ENCODE peak calls at places on chromosomes 6 and 20, in seven cellular contexts. L, Z, A, F, I, U and S are unnamed samples.

GRCh38 chr6:14959324-14959885 is 286.5 kb upstream of the JARID2 start:
- DNase-seq in Z (no peak), I (no peak), F (no peak), U (no peak), A (no peak), L (no peak), S (no peak)

GRCh38 chr6:131519670-131520436 is 53.2 kb upstream of the ARG1 start:
- DNase-seq in F (peak; percentile 38), U (peak; percentile 62), A (peak; percentile 28), Z (peak; percentile 59), I (no peak), L (peak; percentile 54), S (peak; percentile 69)

GRCh38 chr20:17630806-17631195 is 51.2 kb downstream of the RRBP1 start:
- DNase-seq in A (no peak), F (no peak), I (no peak), Z (no peak), U (no peak), L (no peak), S (no peak)

GRCh38 chr20:11686195-11686594 is 231.5 kb upstream of the BTBD3 start:
- DNase-seq in Z (no peak), A (no peak), I (no peak), U (no peak), F (no peak), L (no peak), S (no peak)

GRCh38 chr20:49552007-49552406 is 15.9 kb downstream of the PTGIS start:
- DNase-seq in Z (no peak), U (no peak), A (no peak), I (no peak), F (no peak), L (no peak), S (no peak)

GRCh38 chr6:152368761-152369624 is 268.2 kb downstream of the SYNE1 start:
- DNase-seq in Z (no peak), I (peak; percentile 65), U (peak; percentile 37), L (no peak), A (no peak), F (no peak), S (no peak)

GRCh38 chr20:16393836-16394235 is 179.4 kb downstream of the KIF16B start:
- DNase-seq in I (no peak), U (no peak), A (no peak), L (no peak), Z (no peak), F (no peak), S (no peak)

GRCh38 chr6:116714296-116714695 is 33.3 kb downstream of the KPNA5 start:
- DNase-seq in L (no peak), I (no peak), U (no peak), F (no peak), Z (no peak), A (no peak), S (no peak)

GRCh38 chr6:105692630-105693212 is 289.8 kb upstream of the PREP start:
- DNase-seq in U (no peak), I (no peak), Z (no peak), A (no peak), L (no peak), F (peak; percentile 88), S (no peak)

GRCh38 chr6:6712979-6713514 is 124.5 kb downstream of the LY86 start:
- DNase-seq in Z (no peak), U (no peak), I (no peak), L (peak; percentile 26), A (no peak), F (no peak), S (no peak)

GRCh38 chr6:3426817-3427739 is 29.8 kb downstream of the SLC22A23 start:
- DNase-seq in Z (no peak), U (no peak), F (no peak), L (no peak), I (peak; percentile 43), A (no peak), S (no peak)

GRCh38 chr6:162538643-162539064 is 188.9 kb downstream of the PRKN start:
- DNase-seq in F (peak; percentile 93), U (no peak), A (peak; percentile 96), L (no peak), Z (no peak), I (no peak), S (no peak)

GRCh38 chr20:34532320-34532719 is 16.1 kb downstream of the DYNLRB1 start:
- DNase-seq in U (no peak), F (no peak), Z (no peak), L (no peak), A (no peak), I (no peak), S (no peak)

GRCh38 chr6:41727705-41728072 is 7.7 kb downstream of the TFEB start:
- DNase-seq in I (no peak), A (no peak), Z (no peak), F (no peak), L (no peak), U (no peak), S (no peak)